ENCODE peak calls at places on chromosomes 13 and 19, in five cellular contexts. Y is stimulated activated CD4-positive, alpha-beta T cell treated with anti-CD3 and anti-CD28 coated beads, Interleukin-4, amount 100 ng/mL, for 48 hours; G is activated naive CD8-positive, alpha-beta T cell treated with anti-CD3 and anti-CD28 coated beads for 36 hours; N is kidney glomerular epithelial cell; F is mucosa of descending colon. E is an unnamed sample.

GRCh38 chr19:39342647-39343305 is 555 bp downstream of the SAMD4B start:
- DNase-seq in F (peak), Y (no peak), G (no peak), N (no peak), E (peak)

GRCh38 chr19:46944918-46945628 is 74.6 kb upstream of the NPAS1 start:
- DNase-seq in G (no peak), F (peak), Y (no peak), N (no peak), E (no peak)

GRCh38 chr13:30805132-30805537 is 69.8 kb downstream of the ALOX5AP start:
- DNase-seq in F (no peak), G (no peak), N (no peak), Y (no peak), E (no peak)

GRCh38 chr13:100933841-100934240 is 259.2 kb upstream of the TMTC4 start:
- DNase-seq in Y (no peak), N (no peak), F (no peak), G (no peak), E (no peak)

GRCh38 chr19:31054430-31054829 is 294.8 kb downstream of the TSHZ3 start:
- DNase-seq in F (peak), Y (peak), G (peak), N (peak), E (no peak)

GRCh38 chr19:44142014-44142523 is 715 bp downstream of the ZNF234 start:
- DNase-seq in G (no peak), N (no peak), F (no peak), Y (no peak), E (no peak)

GRCh38 chr19:17318966-17319365 is 9.6 kb downstream of the DDA1 start:
- DNase-seq in N (no peak), Y (no peak), G (no peak), F (no peak), E (no peak)

GRCh38 chr13:83153833-83154232 is 728.4 kb downstream of the SLITRK1 start:
- DNase-seq in Y (no peak), F (no peak), G (no peak), N (no peak), E (no peak)

GRCh38 chr19:30222993-30223865 is 149.0 kb upstream of the ZNF536 start:
- DNase-seq in Y (no peak), N (no peak), G (no peak), F (no peak), E (no peak)

GRCh38 chr13:79440958-79441553 is 35.0 kb upstream of the RBM26 start:
- DNase-seq in G (no peak), Y (no peak), F (peak), N (no peak), E (no peak)

GRCh38 chr13:100269837-100270236 is 180.9 kb downstream of the PCCA start:
- DNase-seq in Y (no peak), G (no peak), N (no peak), F (peak), E (no peak)

GRCh38 chr13:46562581-46562980 is 9.6 kb downstream of the LRCH1 start:
- DNase-seq in F (no peak), N (no peak), G (no peak), Y (no peak), E (no peak)

GRCh38 chr13:99993660-99994455 is 12.3 kb downstream of the ZIC2 start:
- DNase-seq in F (no peak), N (no peak), G (no peak), Y (no peak), E (no peak)

GRCh38 chr19:47729799-47730520 is 15.4 kb upstream of the NOP53 start:
- DNase-seq in N (peak), F (peak), Y (peak), G (peak), E (peak)

GRCh38 chr19:55076321-55076720 is 652 bp downstream of the EPS8L1 start:
- DNase-seq in G (no peak), F (peak), N (no peak), Y (no peak), E (no peak)

GRCh38 chr13:106612688-106613087 is 44.8 kb upstream of the ARGLU1 start:
- DNase-seq in G (no peak), N (no peak), Y (no peak), F (peak), E (no peak)

GRCh38 chr19:49855277-49855675 is 4.3 kb downstream of the PTOV1 start:
- DNase-seq in N (no peak), F (no peak), Y (no peak), G (no peak), E (no peak)

GRCh38 chr19:45526143-45526542 is 18.9 kb downstream of the VASP start:
- DNase-seq in N (peak), F (peak), G (no peak), Y (no peak), E (no peak)

GRCh38 chr19:39677931-39678889 is 22.5 kb downstream of the LGALS16 start:
- DNase-seq in F (no peak), N (peak), G (no peak), Y (no peak), E (no peak)

GRCh38 chr19:46466536-46467199 is 4.7 kb downstream of the PNMA8A start:
- DNase-seq in F (no peak), G (no peak), N (peak), Y (no peak), E (peak)

GRCh38 chr13:78139765-78140164 is 221.1 kb upstream of the EDNRB start:
- DNase-seq in F (no peak), N (no peak), Y (no peak), G (no peak), E (no peak)

GRCh38 chr19:14337510-14337909 is 43.7 kb upstream of the ADGRE5 start:
- DNase-seq in Y (peak), G (peak), N (no peak), F (peak), E (no peak)

GRCh38 chr13:102642475-102642874 is 45.7 kb downstream of the TPP2 start:
- DNase-seq in N (no peak), Y (no peak), G (no peak), F (peak), E (no peak)

GRCh38 chr19:53977991-53978731 is 13.3 kb upstream of the CACNG6 start:
- DNase-seq in N (no peak), F (peak), Y (peak), G (peak), E (no peak)

GRCh38 chr13:57813641-57814040 is 182.1 kb downstream of the PCDH17 start:
- DNase-seq in G (no peak), N (no peak), Y (no peak), F (no peak), E (no peak)

GRCh38 chr19:17510220-17510993 is 1.0 kb upstream of the PGLS start:
- DNase-seq in F (no peak), N (no peak), G (no peak), Y (no peak), E (no peak)

GRCh38 chr13:94031609-94032008 is 447.9 kb downstream of the DCT start:
- DNase-seq in F (no peak), Y (no peak), N (no peak), G (no peak), E (no peak)

GRCh38 chr19:41218615-41219507 is at the start of gene AXL:
- DNase-seq in Y (no peak), N (peak), G (no peak), F (peak), E (no peak)